ENCODE peak calls at places on chromosomes 6 and 20, in five cellular contexts. One of them, this sample, is unnamed.

GRCh38 chr20:57238089-57238488 is 28.4 kb downstream of the BMP7 start:
- DNase-seq in dorsolateral prefrontal cortex: no peak
- DNase-seq in heart right ventricle: no peak
- DNase-seq in brain microvascular endothelial cell: no peak
- DNase-seq in tibial artery: no peak
- DNase-seq in this sample: no peak

GRCh38 chr20:23946206-23946605 is 42.4 kb downstream of the GGTLC1 start:
- DNase-seq in dorsolateral prefrontal cortex: no peak
- DNase-seq in heart right ventricle: no peak
- DNase-seq in brain microvascular endothelial cell: no peak
- DNase-seq in tibial artery: no peak
- DNase-seq in this sample: no peak

GRCh38 chr20:62405108-62405980 is 1.7 kb downstream of the CABLES2 start:
- DNase-seq in dorsolateral prefrontal cortex: no peak
- DNase-seq in heart right ventricle: peak
- DNase-seq in brain microvascular endothelial cell: peak
- DNase-seq in tibial artery: peak
- DNase-seq in this sample: peak

GRCh38 chr20:62740286-62741141 is 31.9 kb downstream of the NTSR1 start:
- DNase-seq in dorsolateral prefrontal cortex: peak
- DNase-seq in heart right ventricle: peak
- DNase-seq in brain microvascular endothelial cell: peak
- DNase-seq in tibial artery: no peak
- DNase-seq in this sample: peak

GRCh38 chr6:19086480-19086879 is 699.3 kb downstream of the RNF144B start:
- DNase-seq in dorsolateral prefrontal cortex: no peak
- DNase-seq in heart right ventricle: no peak
- DNase-seq in brain microvascular endothelial cell: no peak
- DNase-seq in tibial artery: no peak
- DNase-seq in this sample: no peak

GRCh38 chr20:63141531-63141930 is 74.4 kb downstream of the YTHDF1 start:
- DNase-seq in dorsolateral prefrontal cortex: no peak
- DNase-seq in heart right ventricle: no peak
- DNase-seq in brain microvascular endothelial cell: no peak
- DNase-seq in tibial artery: no peak
- DNase-seq in this sample: no peak

GRCh38 chr6:15244605-15245360 is 1.1 kb upstream of the JARID2 start:
- DNase-seq in dorsolateral prefrontal cortex: peak
- DNase-seq in heart right ventricle: peak
- DNase-seq in brain microvascular endothelial cell: no peak
- DNase-seq in tibial artery: peak
- DNase-seq in this sample: peak

GRCh38 chr6:154404791-154405400 is 48.3 kb upstream of the IPCEF1 start:
- DNase-seq in dorsolateral prefrontal cortex: no peak
- DNase-seq in heart right ventricle: no peak
- DNase-seq in brain microvascular endothelial cell: peak
- DNase-seq in tibial artery: no peak
- DNase-seq in this sample: no peak

GRCh38 chr6:138230759-138231398 is 12.6 kb upstream of the PBOV1 start:
- DNase-seq in dorsolateral prefrontal cortex: no peak
- DNase-seq in heart right ventricle: no peak
- DNase-seq in brain microvascular endothelial cell: no peak
- DNase-seq in tibial artery: no peak
- DNase-seq in this sample: no peak

GRCh38 chr6:138229663-138230194 is 11.4 kb upstream of the PBOV1 start:
- DNase-seq in dorsolateral prefrontal cortex: no peak
- DNase-seq in heart right ventricle: no peak
- DNase-seq in brain microvascular endothelial cell: no peak
- DNase-seq in tibial artery: no peak
- DNase-seq in this sample: no peak

GRCh38 chr6:138229072-138229471 is 10.8 kb upstream of the PBOV1 start:
- DNase-seq in dorsolateral prefrontal cortex: no peak
- DNase-seq in heart right ventricle: no peak
- DNase-seq in brain microvascular endothelial cell: no peak
- DNase-seq in tibial artery: no peak
- DNase-seq in this sample: no peak

GRCh38 chr6:138234363-138234762 is 16.1 kb upstream of the PBOV1 start:
- DNase-seq in dorsolateral prefrontal cortex: no peak
- DNase-seq in heart right ventricle: no peak
- DNase-seq in brain microvascular endothelial cell: no peak
- DNase-seq in tibial artery: no peak
- DNase-seq in this sample: no peak

GRCh38 chr6:138231399-138231886 is 13.2 kb upstream of the PBOV1 start:
- DNase-seq in dorsolateral prefrontal cortex: no peak
- DNase-seq in heart right ventricle: no peak
- DNase-seq in brain microvascular endothelial cell: no peak
- DNase-seq in tibial artery: no peak
- DNase-seq in this sample: no peak
- H3K4me3 ChIP-seq in dorsolateral prefrontal cortex: no peak
- H3K4me3 ChIP-seq in heart right ventricle: no peak
- H3K4me3 ChIP-seq in brain microvascular endothelial cell: no peak
- H3K4me3 ChIP-seq in tibial artery: no peak
- H3K4me3 ChIP-seq in this sample: no peak

GRCh38 chr6:130744601-130745382 is 82.4 kb upstream of the SMLR1 start:
- DNase-seq in dorsolateral prefrontal cortex: no peak
- DNase-seq in heart right ventricle: no peak
- DNase-seq in brain microvascular endothelial cell: no peak
- DNase-seq in tibial artery: no peak
- DNase-seq in this sample: no peak

GRCh38 chr6:130740308-130740707 is 86.9 kb upstream of the SMLR1 start:
- DNase-seq in dorsolateral prefrontal cortex: no peak
- DNase-seq in heart right ventricle: no peak
- DNase-seq in brain microvascular endothelial cell: no peak
- DNase-seq in tibial artery: no peak
- DNase-seq in this sample: no peak

GRCh38 chr6:130742282-130742681 is 84.9 kb upstream of the SMLR1 start:
- DNase-seq in dorsolateral prefrontal cortex: no peak
- DNase-seq in heart right ventricle: no peak
- DNase-seq in brain microvascular endothelial cell: no peak
- DNase-seq in tibial artery: no peak
- DNase-seq in this sample: no peak

GRCh38 chr6:130743175-130743574 is 84.0 kb upstream of the SMLR1 start:
- DNase-seq in dorsolateral prefrontal cortex: no peak
- DNase-seq in heart right ventricle: no peak
- DNase-seq in brain microvascular endothelial cell: no peak
- DNase-seq in tibial artery: no peak
- DNase-seq in this sample: no peak
- TF ChIP-seq CTCF in dorsolateral prefrontal cortex: no peak
- TF ChIP-seq CTCF in heart right ventricle: no peak
- TF ChIP-seq CTCF in brain microvascular endothelial cell: peak
- TF ChIP-seq CTCF in tibial artery: no peak
- TF ChIP-seq CTCF in this sample: no peak

GRCh38 chr6:33417903-33418689 is at the start of gene CUTA:
- DNase-seq in dorsolateral prefrontal cortex: peak
- DNase-seq in heart right ventricle: peak
- DNase-seq in brain microvascular endothelial cell: peak
- DNase-seq in tibial artery: peak
- DNase-seq in this sample: peak

GRCh38 chr6:33419580-33420492 is at the start of gene SYNGAP1:
- DNase-seq in dorsolateral prefrontal cortex: no peak
- DNase-seq in heart right ventricle: peak
- DNase-seq in brain microvascular endothelial cell: peak
- DNase-seq in tibial artery: peak
- DNase-seq in this sample: no peak

GRCh38 chr6:33418690-33419291 is 884 bp upstream of the CUTA start:
- DNase-seq in dorsolateral prefrontal cortex: no peak
- DNase-seq in heart right ventricle: no peak
- DNase-seq in brain microvascular endothelial cell: peak
- DNase-seq in tibial artery: no peak
- DNase-seq in this sample: peak

GRCh38 chr6:33421344-33421643 is 1.4 kb downstream of the SYNGAP1 start:
- DNase-seq in dorsolateral prefrontal cortex: no peak
- DNase-seq in heart right ventricle: no peak
- DNase-seq in brain microvascular endothelial cell: no peak
- DNase-seq in tibial artery: no peak
- DNase-seq in this sample: no peak

GRCh38 chr6:33420493-33421343 is 853 bp downstream of the SYNGAP1 start:
- DNase-seq in dorsolateral prefrontal cortex: no peak
- DNase-seq in heart right ventricle: no peak
- DNase-seq in brain microvascular endothelial cell: no peak
- DNase-seq in tibial artery: no peak
- DNase-seq in this sample: peak
- H3K4me3 ChIP-seq in dorsolateral prefrontal cortex: peak
- H3K4me3 ChIP-seq in heart right ventricle: no peak
- H3K4me3 ChIP-seq in brain microvascular endothelial cell: peak
- H3K4me3 ChIP-seq in tibial artery: peak
- H3K4me3 ChIP-seq in this sample: no peak

GRCh38 chr6:26105109-26105730 is 18.0 kb downstream of the HFE start:
- DNase-seq in dorsolateral prefrontal cortex: no peak
- DNase-seq in heart right ventricle: no peak
- DNase-seq in brain microvascular endothelial cell: no peak
- DNase-seq in tibial artery: no peak
- DNase-seq in this sample: no peak

GRCh38 chr6:26105842-26106241 is 18.6 kb downstream of the HFE start:
- DNase-seq in dorsolateral prefrontal cortex: no peak
- DNase-seq in heart right ventricle: no peak
- DNase-seq in brain microvascular endothelial cell: no peak
- DNase-seq in tibial artery: no peak
- DNase-seq in this sample: no peak

GRCh38 chr6:26103141-26103769 is 16.0 kb downstream of the HFE start:
- DNase-seq in dorsolateral prefrontal cortex: no peak
- DNase-seq in heart right ventricle: no peak
- DNase-seq in brain microvascular endothelial cell: peak
- DNase-seq in tibial artery: no peak
- DNase-seq in this sample: no peak

GRCh38 chr6:26104457-26105108 is 17.4 kb downstream of the HFE start:
- DNase-seq in dorsolateral prefrontal cortex: no peak
- DNase-seq in heart right ventricle: no peak
- DNase-seq in brain microvascular endothelial cell: no peak
- DNase-seq in tibial artery: no peak
- DNase-seq in this sample: peak

DNA sequence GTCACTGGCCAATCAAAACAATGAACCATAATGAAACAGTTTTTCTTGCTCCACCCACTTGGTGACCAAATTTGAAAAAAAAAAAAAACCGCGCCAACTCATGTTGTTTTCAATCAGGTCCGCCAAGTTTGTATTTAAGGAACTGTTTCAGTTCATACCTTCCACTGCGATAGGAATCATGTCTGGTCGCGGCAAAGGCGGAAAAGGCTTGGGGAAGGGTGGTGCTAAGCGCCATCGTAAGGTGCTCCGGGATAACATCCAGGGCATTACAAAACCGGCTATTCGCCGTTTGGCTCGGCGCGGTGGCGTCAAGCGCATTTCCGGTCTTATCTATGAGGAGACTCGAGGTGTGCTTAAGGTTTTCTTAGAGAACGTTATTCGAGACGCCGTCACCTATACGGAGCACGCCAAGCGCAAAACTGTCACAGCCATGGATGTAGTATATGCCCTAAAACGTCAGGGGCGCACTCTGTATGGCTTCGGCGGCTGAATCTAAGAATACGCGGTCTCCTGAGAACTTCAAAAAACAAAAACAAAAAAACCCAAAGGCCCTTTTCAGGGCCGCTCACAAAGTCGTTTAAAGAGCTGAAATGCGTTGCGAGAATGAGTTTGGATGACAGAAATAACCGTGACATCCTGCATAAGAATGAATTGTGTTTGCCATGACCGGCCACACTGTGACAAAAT is 16.7 kb downstream of the HFE start:
- DNase-seq in dorsolateral prefrontal cortex: peak
- DNase-seq in heart right ventricle: peak
- DNase-seq in brain microvascular endothelial cell: peak
- DNase-seq in tibial artery: peak
- DNase-seq in this sample: peak
- TF ChIP-seq CTCF in dorsolateral prefrontal cortex: peak
- TF ChIP-seq CTCF in heart right ventricle: peak
- TF ChIP-seq CTCF in brain microvascular endothelial cell: peak
- TF ChIP-seq CTCF in tibial artery: peak
- TF ChIP-seq CTCF in this sample: no peak

DNA sequence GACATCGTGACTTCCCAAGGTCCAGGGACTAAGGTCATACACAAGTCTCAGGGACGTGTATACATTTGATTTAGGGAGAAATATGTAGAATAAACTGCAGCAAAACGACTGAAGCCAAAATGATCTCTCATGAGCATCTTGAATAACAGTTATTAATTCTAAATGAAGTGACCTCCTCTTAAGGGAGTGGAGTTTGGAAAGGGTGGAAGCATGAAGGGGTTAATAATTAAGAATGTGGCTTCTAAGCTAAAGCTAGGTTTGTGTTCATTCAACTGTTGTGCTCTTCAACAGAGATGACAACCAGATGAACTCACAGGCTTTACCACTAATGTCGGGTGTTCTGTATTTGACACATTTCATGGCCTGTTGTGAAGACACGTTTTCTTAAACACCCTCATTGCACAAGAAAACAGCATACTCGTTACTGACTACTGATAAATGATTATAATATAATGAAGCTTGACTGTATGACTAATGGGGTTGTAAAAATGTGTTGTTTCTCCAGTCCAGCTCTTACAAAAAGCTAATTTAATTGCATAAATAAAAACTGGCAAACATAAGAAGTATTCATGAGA is 1.5 kb downstream of the PPP1R14C start:
- DNase-seq in dorsolateral prefrontal cortex: no peak
- DNase-seq in heart right ventricle: no peak
- DNase-seq in brain microvascular endothelial cell: no peak
- DNase-seq in tibial artery: no peak
- DNase-seq in this sample: no peak
- H3K4me3 ChIP-seq in dorsolateral prefrontal cortex: peak
- H3K4me3 ChIP-seq in heart right ventricle: peak
- H3K4me3 ChIP-seq in brain microvascular endothelial cell: no peak
- H3K4me3 ChIP-seq in tibial artery: peak
- H3K4me3 ChIP-seq in this sample: no peak

GRCh38 chr20:12748359-12748994 is 260.3 kb upstream of the SPTLC3 start:
- DNase-seq in dorsolateral prefrontal cortex: no peak
- DNase-seq in heart right ventricle: no peak
- DNase-seq in brain microvascular endothelial cell: no peak
- DNase-seq in tibial artery: no peak
- DNase-seq in this sample: no peak
- TF ChIP-seq CTCF in dorsolateral prefrontal cortex: no peak
- TF ChIP-seq CTCF in heart right ventricle: no peak
- TF ChIP-seq CTCF in brain microvascular endothelial cell: no peak
- TF ChIP-seq CTCF in tibial artery: no peak
- TF ChIP-seq CTCF in this sample: no peak

GRCh38 chr6:43727634-43728033 is 40.0 kb upstream of the MRPS18A start:
- DNase-seq in dorsolateral prefrontal cortex: no peak
- DNase-seq in heart right ventricle: no peak
- DNase-seq in brain microvascular endothelial cell: no peak
- DNase-seq in tibial artery: no peak
- DNase-seq in this sample: no peak
- H3K4me3 ChIP-seq in dorsolateral prefrontal cortex: no peak
- H3K4me3 ChIP-seq in heart right ventricle: no peak
- H3K4me3 ChIP-seq in brain microvascular endothelial cell: no peak
- H3K4me3 ChIP-seq in tibial artery: no peak
- H3K4me3 ChIP-seq in this sample: no peak

GRCh38 chr6:26087284-26088115 is at the start of gene HFE:
- DNase-seq in dorsolateral prefrontal cortex: peak
- DNase-seq in heart right ventricle: peak
- DNase-seq in brain microvascular endothelial cell: peak
- DNase-seq in tibial artery: peak
- DNase-seq in this sample: peak
- TF ChIP-seq CTCF in dorsolateral prefrontal cortex: peak
- TF ChIP-seq CTCF in heart right ventricle: peak
- TF ChIP-seq CTCF in brain microvascular endothelial cell: peak
- TF ChIP-seq CTCF in tibial artery: no peak
- TF ChIP-seq CTCF in this sample: no peak